ENCODE peak calls at places on chromosomes 13 and 19, in five cellular contexts. M is NCI-H1048, X is psoas muscle, A is NCI-H2107, J is AG08396. P is an unnamed sample.

GRCh38 chr13:95154441-95154886 is 146.8 kb downstream of the ABCC4 start:
- DNase-seq in M (no peak), X (no peak), A (no peak), J (no peak), P (no peak)

GRCh38 chr19:41479757-41480191 is 36.8 kb downstream of the ERICH4 start:
- DNase-seq in M (no peak), X (peak; percentile 56), A (no peak), J (no peak), P (no peak)

GRCh38 chr13:107864543-107865460 is 350.5 kb downstream of the LIG4 start:
- DNase-seq in M (peak; percentile 7), X (no peak), A (no peak), J (peak; percentile 53), P (no peak)

GRCh38 chr13:80274643-80275042 is 66.3 kb downstream of the SPRY2 start:
- DNase-seq in M (no peak), X (no peak), A (no peak), J (no peak), P (no peak)

GRCh38 chr19:45591004-45591637 is 6.5 kb upstream of the OPA3 start:
- DNase-seq in M (no peak), X (peak; percentile 39), A (peak; percentile 25), J (peak; percentile 46), P (no peak)

GRCh38 chr13:110528911-110529310 is 32.6 kb downstream of the RAB20 start:
- DNase-seq in M (no peak), X (no peak), A (no peak), J (no peak), P (no peak)

GRCh38 chr19:11480927-11481776 is at the start of gene ELAVL3:
- DNase-seq in M (no peak), X (no peak), A (peak; percentile 23), J (no peak), P (no peak)

GRCh38 chr13:51255556-51255955 is 33.4 kb downstream of the FAM124A start:
- DNase-seq in M (no peak), X (no peak), A (no peak), J (no peak), P (no peak)

GRCh38 chr13:77521595-77522367 is 13.7 kb upstream of the SCEL start:
- DNase-seq in M (no peak), X (no peak), A (no peak), J (no peak), P (peak; percentile 50)

GRCh38 chr13:49220035-49220855 is at the start of gene MLNR:
- DNase-seq in M (no peak), X (peak; percentile 28), A (no peak), J (peak; percentile 63), P (no peak)